ENCODE peak calls at places on chromosomes 4 and X, in five cellular contexts. E, X, D, U and H are unnamed samples.

GRCh38 chr4:37480509-37480908 is 205.7 kb downstream of the RELL1 start:
- DNase-seq in E (no peak), X (no peak), D (no peak), U (no peak), H (no peak)

GRCh38 chr4:109588176-109588575 is 28.1 kb downstream of the MCUB start:
- DNase-seq in E (no peak), X (no peak), D (no peak), U (no peak), H (no peak)

GRCh38 chr4:102608190-102608589 is 107.0 kb downstream of the NFKB1 start:
- DNase-seq in E (no peak), X (no peak), D (no peak), U (no peak), H (no peak)

GRCh38 chrX:70032797-70033196 is 16.9 kb downstream of the AWAT2 start:
- DNase-seq in E (no peak), X (no peak), D (no peak), U (no peak), H (no peak)

GRCh38 chr4:58275856-58276255 is 1165.7 kb upstream of the IGFBP7 start:
- DNase-seq in E (no peak), X (no peak), D (no peak), U (no peak), H (no peak)

GRCh38 chr4:147714575-147715401 is 17.1 kb upstream of the ARHGAP10 start:
- DNase-seq in E (no peak), X (no peak), D (peak; percentile 72), U (peak; percentile 23), H (no peak)

GRCh38 chrX:10600479-10600878 is 19.9 kb downstream of the MID1 start:
- DNase-seq in E (no peak), X (no peak), D (no peak), U (no peak), H (no peak)

GRCh38 chr4:188408244-188409067 is 269.2 kb downstream of the TRIML1 start:
- DNase-seq in E (no peak), X (no peak), D (no peak), U (no peak), H (no peak)

GRCh38 chr4:188275686-188276085 is 136.4 kb downstream of the TRIML1 start:
- DNase-seq in E (no peak), X (no peak), D (no peak), U (no peak), H (no peak)

GRCh38 chrX:9611436-9612145 is 146.7 kb downstream of the TBL1X start:
- DNase-seq in E (no peak), X (no peak), D (no peak), U (no peak), H (no peak)

GRCh38 chrX:155071694-155072215 is 447 bp downstream of the BRCC3 start:
- DNase-seq in E (no peak), X (no peak), D (no peak), U (no peak), H (no peak)

GRCh38 chr4:55819634-55820033 is at the start of gene EXOC1L:
- DNase-seq in E (no peak), X (no peak), D (no peak), U (no peak), H (no peak)
- TF ChIP-seq POLR2A in E (no peak), X (no peak), D (no peak), U (no peak), H (no peak)

GRCh38 chr4:166335256-166335938 is 462.4 kb downstream of the TLL1 start:
- DNase-seq in E (no peak), X (no peak), D (no peak), U (no peak), H (no peak)
- TF ChIP-seq POLR2A in E (no peak), X (no peak), D (no peak), U (no peak), H (no peak)

GRCh38 chrX:118973389-118974087 is 880 bp upstream of the LONRF3 start:
- DNase-seq in E (no peak), X (peak; percentile 25), D (no peak), U (peak; percentile 18), H (no peak)

GRCh38 chrX:118975831-118976598 is 1.6 kb downstream of the LONRF3 start:
- DNase-seq in E (peak; percentile 54), X (peak; percentile 84), D (peak; percentile 66), U (peak; percentile 78), H (no peak)

GRCh38 chrX:118974088-118974907 is at the start of gene LONRF3:
- DNase-seq in E (peak; percentile 53), X (peak; percentile 73), D (peak; percentile 80), U (peak; percentile 79), H (peak; percentile 2)

GRCh38 chrX:118976599-118977340 is 2.4 kb downstream of the LONRF3 start:
- DNase-seq in E (peak; percentile 61), X (peak; percentile 65), D (peak; percentile 18), U (peak; percentile 82), H (peak; percentile 2)

DNA sequence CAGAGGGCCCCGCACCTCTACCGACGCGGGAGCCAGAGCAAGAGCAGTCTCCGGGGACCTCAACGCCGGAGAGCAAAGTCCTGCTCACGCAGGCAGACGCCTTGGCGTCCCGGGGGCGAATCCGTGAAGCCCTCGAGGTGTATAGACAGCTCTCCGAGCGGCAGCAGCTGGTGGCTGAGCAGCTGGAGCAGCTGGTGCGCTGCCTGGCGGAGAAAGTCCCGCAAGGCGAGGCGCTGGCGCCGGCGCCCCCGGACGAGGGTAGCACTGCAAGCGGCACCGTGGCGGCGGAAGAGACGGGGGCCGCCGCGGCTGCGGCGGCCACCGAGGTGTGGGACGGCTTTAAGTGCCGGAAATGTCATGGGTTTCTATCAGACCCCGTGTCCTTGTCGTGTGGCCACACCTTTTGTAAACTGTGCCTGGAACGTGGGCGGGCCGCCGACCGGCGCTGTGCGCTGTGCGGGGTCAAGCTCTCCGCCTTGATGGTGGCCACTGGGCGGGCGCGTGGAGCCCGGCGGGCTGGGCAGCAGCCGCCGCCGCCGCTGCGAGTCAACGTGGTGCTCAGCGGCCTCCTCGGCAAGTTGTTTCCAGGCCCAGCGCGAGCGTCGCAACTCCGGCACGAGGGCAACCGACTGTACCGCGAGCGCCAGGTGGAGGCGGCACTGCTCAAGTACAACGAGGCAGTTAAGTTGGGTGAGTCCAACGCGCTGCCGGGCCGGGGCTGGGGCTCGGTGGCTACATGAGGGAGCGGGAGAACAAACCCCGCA is 672 bp downstream of the LONRF3 start:
- DNase-seq in E (no peak), X (peak; percentile 44), D (no peak), U (peak; percentile 58), H (peak; percentile 18)
- TF ChIP-seq POLR2A in E (no peak), X (peak; percentile 32), D (no peak), U (peak; percentile 37), H (no peak)

GRCh38 chr4:158163941-158164665 is 8.7 kb downstream of the GASK1B start:
- DNase-seq in E (no peak), X (no peak), D (no peak), U (no peak), H (no peak)

GRCh38 chr4:158161561-158162354 is 11.1 kb downstream of the GASK1B start:
- DNase-seq in E (peak; percentile 21), X (peak; percentile 38), D (peak; percentile 72), U (no peak), H (peak; percentile 7)

GRCh38 chr4:158164849-158165248 is 8.0 kb downstream of the GASK1B start:
- DNase-seq in E (no peak), X (no peak), D (no peak), U (no peak), H (no peak)

GRCh38 chr4:158159718-158160094 is 13.1 kb downstream of the GASK1B start:
- DNase-seq in E (no peak), X (no peak), D (no peak), U (no peak), H (no peak)

DNA sequence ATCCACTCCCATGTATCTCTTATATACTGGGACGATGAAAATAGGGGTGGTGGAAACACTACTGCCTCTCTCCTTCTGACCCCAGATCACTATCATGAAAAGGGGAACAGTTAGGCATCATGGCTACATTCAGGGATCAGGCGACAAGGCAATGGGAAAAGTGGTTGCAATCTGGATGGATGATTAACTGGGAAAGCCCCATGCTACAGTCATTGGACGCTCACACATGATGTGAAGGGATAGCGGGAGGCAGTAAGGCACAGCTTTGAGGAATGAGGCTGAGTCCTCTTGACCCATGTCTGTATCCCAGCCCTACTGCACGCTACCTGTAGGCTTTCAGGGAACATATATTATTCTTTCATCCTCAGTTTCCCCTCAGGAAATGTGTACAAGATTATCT is 10.2 kb downstream of the GASK1B start:
- DNase-seq in E (peak; percentile 17), X (no peak), D (no peak), U (no peak), H (no peak)
- TF ChIP-seq POLR2A in E (no peak), X (no peak), D (no peak), U (no peak), H (no peak)

GRCh38 chrX:49269768-49270248 is at the start of gene PPP1R3F:
- DNase-seq in E (no peak), X (no peak), D (no peak), U (no peak), H (no peak)
- TF ChIP-seq POLR2A in E (peak; percentile 48), X (peak; percentile 80), D (no peak), U (peak; percentile 12), H (no peak)

GRCh38 chr4:143335979-143336827 is 473 bp upstream of the GAB1 start:
- DNase-seq in E (peak; percentile 38), X (peak; percentile 92), D (peak; percentile 82), U (peak; percentile 92), H (peak; percentile 84)
- TF ChIP-seq POLR2A in E (peak; percentile 18), X (peak; percentile 69), D (no peak), U (peak; percentile 65), H (peak; percentile 47)

GRCh38 chr4:173522160-173522873 is 7.7 kb downstream of the HAND2 start:
- DNase-seq in E (no peak), X (peak; percentile 59), D (peak; percentile 58), U (peak; percentile 71), H (peak; percentile 76)
- TF ChIP-seq POLR2A in E (no peak), X (no peak), D (no peak), U (no peak), H (no peak)

GRCh38 chr4:127783026-127783769 is 1.1 kb downstream of the HSPA4L start:
- DNase-seq in E (peak; percentile 42), X (peak; percentile 78), D (peak; percentile 74), U (peak; percentile 65), H (no peak)
- TF ChIP-seq POLR2A in E (no peak), X (peak; percentile 88), D (no peak), U (no peak), H (no peak)

GRCh38 chr4:184118516-184118915 is 99.2 kb downstream of the ENPP6 start:
- DNase-seq in E (no peak), X (no peak), D (no peak), U (no peak), H (no peak)
- TF ChIP-seq POLR2A in E (no peak), X (no peak), D (no peak), U (no peak), H (no peak)